ENCODE peak calls at places on chromosomes 4 and X, in four cellular contexts. J is keratinocyte, K is cardiac muscle cell, S is fibroblast of lung. B is an unnamed sample.

GRCh38 chrX:119132961-119133360 is 5.3 kb upstream of the KIAA1210 start:
- DNase-seq in K (no peak), S (no peak), J (no peak), B (no peak)

GRCh38 chrX:108439961-108440696 is 491 bp downstream of the COL4A5 start:
- DNase-seq in J (no peak), K (peak; percentile 41), S (peak; percentile 49), B (no peak)

GRCh38 chrX:114097866-114098265 is 486.0 kb upstream of the HTR2C start:
- DNase-seq in S (no peak), J (no peak), K (no peak), B (no peak)

GRCh38 chr4:169604131-169604900 is 8.1 kb downstream of the NEK1 start:
- DNase-seq in S (peak; percentile 86), J (no peak), K (peak; percentile 69), B (peak; percentile 54)

GRCh38 chrX:47187106-47187677 is 6.4 kb upstream of the UBA1 start:
- DNase-seq in S (no peak), J (no peak), K (no peak), B (no peak)

GRCh38 chr4:101258782-101259353 is 88.5 kb downstream of the PPP3CA start:
- DNase-seq in S (peak; percentile 45), K (no peak), J (no peak), B (no peak)

GRCh38 chr4:112343330-112343729 is 46.2 kb downstream of the ALPK1 start:
- DNase-seq in S (no peak), K (no peak), J (no peak), B (no peak)

GRCh38 chr4:26854701-26855100 is 5.9 kb upstream of the STIM2 start:
- DNase-seq in K (no peak), S (no peak), J (no peak), B (no peak)

GRCh38 chrX:7346021-7346420 is 198.1 kb upstream of the PUDP start:
- DNase-seq in J (no peak), K (no peak), S (peak; percentile 32), B (no peak)

GRCh38 chr4:149897784-149898183 is 82.1 kb upstream of the IQCM start:
- DNase-seq in J (no peak), K (peak; percentile 42), S (peak; percentile 22), B (peak; percentile 39)

GRCh38 chr4:168562021-168562691 is 65.3 kb downstream of the PALLD start:
- DNase-seq in S (peak; percentile 80), J (no peak), K (no peak), B (peak; percentile 52)

GRCh38 chrX:76253432-76253831 is 80.6 kb downstream of the PBDC1 start:
- DNase-seq in K (peak; percentile 53), S (peak; percentile 18), J (no peak), B (peak; percentile 10)

GRCh38 chr4:19728773-19729172 is 522.9 kb upstream of the SLIT2 start:
- DNase-seq in K (no peak), S (peak; percentile 65), J (no peak), B (no peak)

GRCh38 chr4:184397516-184398163 is 76.7 kb downstream of the IRF2 start:
- DNase-seq in S (no peak), K (peak; percentile 32), J (no peak), B (no peak)

GRCh38 chr4:184398741-184399504 is 75.4 kb downstream of the IRF2 start:
- DNase-seq in S (no peak), K (no peak), J (no peak), B (no peak)

GRCh38 chr4:184396570-184397515 is 77.5 kb downstream of the IRF2 start:
- DNase-seq in S (no peak), J (no peak), K (no peak), B (no peak)

GRCh38 chr4:184395451-184395917 is 78.9 kb downstream of the IRF2 start:
- DNase-seq in J (no peak), K (no peak), S (no peak), B (no peak)

GRCh38 chr4:184396001-184396400 is 78.3 kb downstream of the IRF2 start:
- DNase-seq in K (no peak), J (no peak), S (no peak), B (no peak)
- H3K27ac ChIP-seq in K (no peak overlapping the region), J (no peak overlapping the region), S (no peak overlapping the region), B (no peak overlapping the region)

DNA sequence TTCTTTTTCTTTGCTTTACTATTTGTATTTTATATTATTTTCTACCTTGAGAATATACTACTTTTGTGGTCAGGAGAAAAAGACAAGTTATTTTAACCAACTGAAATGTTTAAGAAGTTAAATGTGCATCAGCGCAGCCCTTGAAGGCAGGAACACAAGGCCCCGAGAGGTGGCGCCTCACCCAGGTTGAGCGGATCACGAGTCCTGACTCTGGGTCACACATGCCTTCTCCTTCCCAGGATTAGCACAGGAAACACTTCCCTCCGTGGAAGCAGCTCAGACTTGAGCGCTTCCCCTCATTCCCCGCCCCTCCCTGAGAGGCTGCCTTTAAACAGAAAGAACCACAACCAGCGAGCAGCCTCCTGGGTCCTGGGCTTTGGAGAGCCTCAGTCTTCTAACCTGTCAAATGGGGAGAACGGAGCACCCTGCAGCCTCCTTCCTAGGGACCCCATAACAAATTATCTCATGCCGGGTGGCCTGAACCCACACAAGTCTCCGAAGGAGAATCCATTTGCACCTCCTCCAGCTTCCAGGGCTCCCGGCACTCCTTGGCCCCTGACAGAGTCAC is 217.6 kb downstream of the AFAP1 start:
- DNase-seq in S (no peak), K (peak; percentile 37), J (no peak), B (no peak)
- TF ChIP-seq CTCF in S (peak; percentile 21), K (peak; percentile 48), J (peak; percentile 17), B (no peak)

GRCh38 chr4:105707783-105708182 is 706 bp downstream of the INTS12 start:
- DNase-seq in J (no peak), K (peak; percentile 5), S (no peak), B (no peak)
- H3K27ac ChIP-seq in J (peak overlapping the region; percentile 92), K (peak overlapping the region; percentile 94), S (peak overlapping the region; percentile 68), B (peak overlapping the region; percentile 92)

GRCh38 chr4:147933316-147933715 is 201.4 kb downstream of the ARHGAP10 start:
- DNase-seq in J (no peak), K (no peak), S (no peak), B (no peak)
- TF ChIP-seq CTCF in J (no peak), K (no peak), S (peak; percentile 34), B (no peak)

DNA sequence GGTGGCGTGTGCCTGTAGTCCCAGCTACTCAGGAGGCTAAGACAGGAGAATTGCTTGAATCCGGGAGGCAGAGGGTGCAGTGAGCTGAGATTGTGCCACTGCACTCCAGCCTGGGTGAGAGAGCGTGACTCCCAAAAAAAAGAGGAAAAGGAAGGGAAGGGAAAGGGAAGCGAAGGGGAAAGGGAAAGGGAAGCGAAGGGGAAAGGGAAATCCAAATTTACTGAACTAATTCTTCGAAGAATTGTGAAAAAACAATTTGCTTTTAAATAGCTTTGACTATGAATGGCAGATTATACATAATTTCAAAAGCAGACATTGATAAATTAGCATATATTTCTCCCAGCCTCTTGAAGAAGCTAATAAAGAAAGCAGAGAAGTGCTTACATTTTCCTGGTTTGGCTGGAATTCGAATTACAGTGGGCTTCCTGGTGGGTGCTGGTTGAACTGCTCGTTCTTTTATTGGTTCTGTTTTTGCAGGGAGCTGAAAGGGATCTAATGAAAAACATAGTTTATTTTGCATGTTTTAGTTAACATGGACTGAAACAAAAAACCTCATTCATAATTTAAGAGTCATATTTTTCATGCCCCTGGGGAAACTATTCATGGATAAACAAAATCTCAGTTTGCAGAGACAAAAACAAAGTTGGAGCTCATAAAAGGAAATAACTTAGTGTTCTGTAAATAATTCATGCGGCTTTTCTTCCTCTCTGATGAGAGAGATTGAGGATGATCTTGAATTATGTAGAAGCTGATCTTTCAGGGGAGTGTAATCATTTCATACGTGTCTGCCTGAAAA is 66.0 kb downstream of the RPS3A start:
- DNase-seq in K (no peak), J (no peak), S (no peak), B (no peak)
- H3K27ac ChIP-seq in K (no peak overlapping the region), J (no peak overlapping the region), S (peak overlapping the region; percentile 47), B (no peak overlapping the region)

DNA sequence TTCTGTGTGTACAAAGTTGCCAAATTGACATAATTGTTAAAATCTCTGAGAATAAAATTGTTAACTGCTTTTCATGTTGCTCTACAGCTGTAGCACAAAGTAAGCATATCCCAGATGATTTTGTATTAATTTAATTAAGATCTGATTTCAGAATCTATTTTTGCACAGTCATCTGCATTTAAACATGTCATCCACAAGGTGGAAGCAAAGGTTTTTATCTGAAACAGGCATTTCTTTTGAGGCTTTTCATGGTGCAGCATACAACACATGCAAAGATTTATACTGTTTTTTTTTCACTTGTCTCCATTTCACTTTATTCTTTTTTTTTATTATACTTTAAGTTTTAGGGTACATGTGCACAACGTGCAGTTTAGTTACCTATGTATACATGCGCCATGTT is 51.2 kb downstream of the GC start:
- DNase-seq in S (peak; percentile 45), K (peak; percentile 46), J (no peak), B (peak; percentile 17)
- TF ChIP-seq CTCF in S (peak; percentile 46), K (peak; percentile 40), J (peak; percentile 31), B (peak; percentile 25)

DNA sequence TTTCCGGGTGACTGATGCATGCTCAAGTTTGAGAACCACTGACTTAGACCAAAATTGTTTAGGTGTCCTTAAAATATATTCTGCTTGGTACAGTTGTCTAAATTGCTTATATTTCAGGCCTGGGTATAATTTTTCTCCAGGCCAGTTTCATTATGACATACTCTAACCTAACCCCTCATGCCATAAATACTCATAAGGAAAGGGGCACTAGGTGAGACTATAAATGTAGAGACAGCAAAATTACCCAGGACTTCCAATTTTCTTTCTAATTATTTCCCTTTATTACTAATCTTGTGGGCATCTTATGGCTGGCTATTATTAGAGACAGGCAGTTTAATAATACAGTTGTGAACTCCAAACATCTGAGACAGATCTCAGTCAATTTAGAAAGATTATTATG is 150.2 kb downstream of the RRAGB start:
- DNase-seq in K (no peak), J (no peak), S (no peak), B (no peak)
- H3K27ac ChIP-seq in K (no peak overlapping the region), J (no peak overlapping the region), S (no peak overlapping the region), B (no peak overlapping the region)

GRCh38 chr4:185395956-185396723 is 416 bp upstream of the LRP2BP start:
- DNase-seq in K (peak; percentile 99), S (peak; percentile 95), J (peak; percentile 70), B (peak; percentile 98)
- TF ChIP-seq CTCF in K (no peak), S (no peak), J (no peak), B (no peak)